ENCODE peak calls at places on chromosomes 12 and 14, in four cellular contexts. F is IMR-90, Z is A549, X is K562. E is an unnamed sample.

GRCh38 chr12:111767362-111768158 is 827 bp downstream of the ALDH2 start:
- DNase-seq in X (no peak), F (peak), Z (peak), E (no peak)

GRCh38 chr12:67302162-67302561 is 33.0 kb downstream of the CAND1 start:
- DNase-seq in F (no peak), Z (no peak), X (no peak), E (no peak)

GRCh38 chr12:104136577-104136976 is 1.4 kb downstream of the NFYB start:
- DNase-seq in X (no peak), F (peak), Z (no peak), E (no peak)

GRCh38 chr14:67557118-67557517 is 24.0 kb downstream of the PLEKHH1 start:
- DNase-seq in Z (peak), F (peak), X (no peak), E (no peak)

GRCh38 chr12:42804928-42805327 is 215.4 kb upstream of the PRICKLE1 start:
- DNase-seq in F (no peak), Z (no peak), X (no peak), E (no peak)

GRCh38 chr12:84270470-84271140 is 642.0 kb downstream of the SLC6A15 start:
- DNase-seq in X (no peak), F (no peak), Z (peak), E (no peak)

GRCh38 chr14:50943943-50944646 is at the start of gene PYGL:
- DNase-seq in F (peak), Z (peak), X (peak), E (no peak)

GRCh38 chr14:52455291-52456088 is 96.8 kb downstream of the TXNDC16 start:
- DNase-seq in F (peak), X (no peak), Z (no peak), E (no peak)

GRCh38 chr12:10331642-10332239 is 24.1 kb downstream of the KLRD1 start:
- DNase-seq in X (peak), Z (peak), F (peak), E (no peak)

GRCh38 chr12:108633534-108634224 is at the start of gene SELPLG:
- DNase-seq in Z (no peak), F (no peak), X (peak), E (peak)

GRCh38 chr12:115791331-115791730 is 486.2 kb downstream of the MED13L start:
- DNase-seq in Z (no peak), F (no peak), X (no peak), E (no peak)

GRCh38 chr14:73935666-73936065 is 14.2 kb downstream of the FAM161B start:
- DNase-seq in X (peak), F (no peak), Z (peak), E (no peak)
- TF ChIP-seq BHLHE40 in X (no peak), F (no peak), Z (no peak), E (no peak)

GRCh38 chr14:95252219-95252618 is 67.5 kb downstream of the CLMN start:
- DNase-seq in X (no peak), Z (no peak), F (no peak), E (no peak)
- TF ChIP-seq SMC3 in X (no peak), Z (no peak), F (no peak), E (no peak)

GRCh38 chr12:92440072-92440471 is 262.7 kb upstream of the PLEKHG7 start:
- DNase-seq in F (no peak), X (no peak), Z (no peak), E (no peak)

GRCh38 chr12:92439397-92439779 is 263.4 kb upstream of the PLEKHG7 start:
- DNase-seq in Z (peak), X (no peak), F (peak), E (no peak)

GRCh38 chr12:92438641-92439396 is 264.0 kb upstream of the PLEKHG7 start:
- DNase-seq in Z (no peak), X (no peak), F (no peak), E (no peak)

GRCh38 chr12:92436847-92437246 is 265.9 kb upstream of the PLEKHG7 start:
- DNase-seq in Z (no peak), X (no peak), F (no peak), E (no peak)

DNA sequence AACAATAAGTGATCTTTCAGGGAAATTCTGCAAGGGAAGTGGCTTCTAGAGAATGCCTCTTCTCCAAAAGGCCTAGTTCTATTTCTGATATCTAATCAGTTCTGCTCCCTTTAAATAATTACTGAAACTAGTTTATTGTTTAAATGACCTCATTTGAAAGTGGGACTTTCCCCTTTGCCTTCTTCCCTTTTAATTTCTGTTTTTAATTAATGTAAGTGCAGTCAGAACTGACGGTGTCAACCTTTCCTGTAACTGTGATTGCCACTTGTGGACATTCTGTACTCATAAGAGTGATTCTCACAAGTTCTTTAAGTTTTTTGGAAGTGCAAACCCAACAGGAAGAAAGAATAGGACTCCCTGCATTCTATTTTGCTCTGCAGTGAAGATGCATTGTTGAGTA is 265.3 kb upstream of the PLEKHG7 start:
- DNase-seq in Z (no peak), X (no peak), F (no peak), E (no peak)
- TF ChIP-seq BHLHE40 in Z (no peak), X (no peak), F (no peak), E (no peak)

GRCh38 chr14:22339277-22339676 is 249.7 kb downstream of the DAD1 start:
- DNase-seq in X (no peak), F (peak), Z (no peak), E (no peak)

GRCh38 chr14:22344673-22345072 is 244.4 kb downstream of the DAD1 start:
- DNase-seq in X (no peak), F (no peak), Z (no peak), E (no peak)
- TF ChIP-seq SMC3 in X (no peak), F (no peak), Z (no peak), E (no peak)

DNA sequence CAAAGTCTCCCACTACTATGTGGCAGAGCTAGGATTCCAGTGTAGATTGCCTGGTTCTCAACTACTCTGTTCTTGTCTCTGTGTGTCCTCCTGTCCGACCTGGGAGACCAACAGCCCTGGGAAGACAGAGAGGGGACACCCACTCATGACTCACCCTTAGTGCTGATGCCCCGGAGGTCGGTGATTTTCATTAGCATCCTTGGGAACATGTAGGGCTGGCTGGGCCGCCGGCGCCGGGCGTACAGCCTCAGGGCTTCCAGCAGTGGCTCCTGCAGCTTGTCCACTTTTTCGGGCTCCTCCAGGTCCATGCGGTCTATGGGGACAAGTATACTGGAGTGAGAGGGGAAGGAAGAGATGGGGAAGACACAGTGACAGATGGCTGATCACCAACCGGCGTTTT is 5.9 kb upstream of the ITGB7 start:
- DNase-seq in X (no peak), Z (no peak), F (no peak), E (no peak)
- TF ChIP-seq BHLHE40 in X (no peak), Z (no peak), F (no peak), E (no peak)

GRCh38 chr12:25323774-25324086 is 73.0 kb upstream of the KRAS start:
- DNase-seq in Z (no peak), F (no peak), X (no peak), E (no peak)
- TF ChIP-seq SMC3 in Z (no peak), F (no peak), X (no peak), E (no peak)

DNA sequence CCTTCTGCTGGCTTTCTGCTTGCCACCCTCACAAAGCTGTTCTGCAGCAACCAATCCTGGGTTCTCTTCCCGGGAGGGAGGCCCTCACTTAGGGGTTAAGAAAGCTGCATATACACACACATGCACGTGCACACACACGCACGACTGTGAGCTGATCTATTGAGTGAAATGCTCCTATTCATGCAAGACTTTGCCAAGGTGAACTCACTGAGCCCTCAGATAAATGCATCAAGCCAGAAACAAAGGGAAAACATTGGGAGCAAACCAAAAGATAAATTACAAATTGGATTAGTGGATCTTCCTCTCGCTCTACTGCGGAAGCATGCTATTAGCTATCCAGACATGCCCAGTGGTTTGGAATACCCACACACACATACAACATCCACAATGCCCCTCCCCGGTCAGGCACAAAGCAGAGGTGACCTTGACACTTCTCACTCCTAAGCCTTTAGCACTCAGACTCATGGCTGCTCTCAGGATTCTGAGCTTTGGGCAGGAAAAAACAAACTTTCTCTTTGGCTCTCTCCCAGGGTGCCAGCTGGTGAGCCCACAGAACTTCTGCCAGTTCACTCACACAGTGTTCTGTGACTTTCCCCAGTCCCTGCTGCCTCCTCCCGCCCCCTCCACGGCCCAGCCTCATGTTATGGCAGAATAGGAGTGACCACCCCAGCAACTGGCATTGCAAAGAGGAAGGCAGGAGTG is 320.0 kb downstream of the DPF3 start:
- DNase-seq in Z (no peak), F (no peak), X (no peak), E (no peak)
- TF ChIP-seq BHLHE40 in Z (no peak), F (no peak), X (no peak), E (no peak)

GRCh38 chr12:64446295-64446694 is 5.6 kb upstream of the TBK1 start:
- DNase-seq in F (no peak), X (no peak), Z (no peak), E (no peak)

GRCh38 chr12:64452559-64453329 is 824 bp downstream of the TBK1 start:
- DNase-seq in Z (peak), F (peak), X (no peak), E (no peak)

GRCh38 chr12:64450057-64450640 is 1.8 kb upstream of the TBK1 start:
- DNase-seq in Z (no peak), X (no peak), F (no peak), E (no peak)

GRCh38 chr12:64451687-64452558 is at the start of gene TBK1:
- DNase-seq in Z (peak), X (peak), F (peak), E (peak)

GRCh38 chr12:64450711-64451486 is 1.0 kb upstream of the TBK1 start:
- DNase-seq in X (no peak), Z (no peak), F (peak), E (no peak)
- TF ChIP-seq SMC3 in X (no peak), Z (no peak), F (no peak), E (no peak)

GRCh38 chr12:87676726-87677125 is 352.5 kb downstream of the C12orf50 start:
- DNase-seq in F (no peak), Z (no peak), X (no peak), E (no peak)
- TF ChIP-seq BHLHE40 in F (no peak), Z (no peak), X (no peak), E (no peak)

E was measured in GM12878.